ENCODE peak calls at places on chromosomes 11 and 22, in nine cellular contexts. L is progenitor cell of endocrine pancreas; I is AG10803; T is activated CD4-positive, alpha-beta T cell treated with anti-CD3 and anti-CD28 coated beads for 24 hours; N is AG20443; W is EL; E is effector CD4-positive, alpha-beta T cell; C is fibroblast of lung; K is stimulated activated CD8-positive, alpha-beta memory T cell treated with anti-CD3 and anti-CD28 coated beads, Interleukin-4, amount 100 ng/mL, for 4 hours. H is an unnamed sample.

GRCh38 chr22:49933236-49933921 is 14.9 kb downstream of the CRELD2 start:
- DNase-seq in E (no peak), W (no peak), T (no peak), N (no peak), I (no peak), K (no peak), C (no peak), L (no peak), H (no peak)

GRCh38 chr11:93169950-93170561 is 27.7 kb downstream of the SLC36A4 start:
- DNase-seq in E (no peak), W (peak; percentile 8), I (peak; percentile 12), L (no peak), C (peak; percentile 70), T (no peak), K (no peak), N (peak; percentile 8), H (no peak)

GRCh38 chr22:26287382-26288228 is 118.3 kb downstream of the SEZ6L start:
- DNase-seq in C (no peak), N (no peak), T (no peak), K (no peak), I (no peak), W (no peak), L (no peak), E (no peak), H (no peak)

GRCh38 chr11:69260622-69261021 is 33.3 kb upstream of the MYEOV start:
- DNase-seq in C (no peak), I (peak; percentile 78), E (no peak), L (no peak), K (no peak), W (no peak), T (no peak), N (peak; percentile 59), H (no peak)

GRCh38 chr22:29623059-29623458 is 19.6 kb downstream of the NF2 start:
- DNase-seq in K (no peak), C (no peak), N (no peak), T (no peak), L (no peak), I (no peak), E (no peak), W (no peak), H (no peak)

GRCh38 chr22:31692186-31692886 is 30.3 kb upstream of the PISD start:
- DNase-seq in I (peak; percentile 48), E (no peak), L (no peak), T (no peak), W (peak; percentile 64), C (peak; percentile 31), K (no peak), N (no peak), H (no peak)

GRCh38 chr11:131817701-131818188 is 447.3 kb downstream of the NTM start:
- DNase-seq in N (no peak), C (no peak), T (no peak), L (no peak), E (no peak), I (no peak), K (no peak), W (no peak), H (no peak)

GRCh38 chr22:37508431-37508963 is 10.7 kb downstream of the CARD10 start:
- DNase-seq in E (no peak), I (no peak), C (no peak), K (no peak), W (no peak), T (no peak), N (no peak), L (no peak), H (no peak)

GRCh38 chr22:17706451-17706900 is 67.8 kb downstream of the BID start:
- DNase-seq in L (no peak), E (no peak), C (peak; percentile 93), N (peak; percentile 91), K (peak; percentile 2), I (peak; percentile 91), T (peak; percentile 12), W (peak; percentile 95), H (peak; percentile 13)

GRCh38 chr11:122268601-122269130 is 152.7 kb upstream of the BLID start:
- DNase-seq in N (no peak), W (no peak), T (no peak), L (no peak), E (no peak), K (no peak), I (no peak), C (no peak), H (no peak)

GRCh38 chr11:1917523-1918435 is 1.7 kb upstream of the TNNT3 start:
- DNase-seq in W (no peak), K (no peak), N (peak; percentile 38), L (no peak), C (no peak), I (no peak), T (no peak), E (no peak), H (no peak)

GRCh38 chr11:33747969-33748368 is 11.7 kb upstream of the CD59 start:
- DNase-seq in T (no peak), N (peak; percentile 26), I (peak; percentile 39), C (peak; percentile 81), K (no peak), E (no peak), W (peak; percentile 50), L (no peak), H (no peak)

GRCh38 chr11:8340299-8340698 is 76.6 kb upstream of the LMO1 start:
- DNase-seq in E (no peak), N (no peak), T (no peak), I (no peak), W (no peak), K (no peak), L (no peak), C (no peak), H (no peak)

GRCh38 chr22:20430101-20430640 is 7.5 kb downstream of the SCARF2 start:
- DNase-seq in E (no peak), K (no peak), T (no peak), C (no peak), N (peak; percentile 7), L (no peak), W (no peak), I (no peak), H (no peak)

GRCh38 chr11:6606471-6607189 is 3.1 kb downstream of the ILK start:
- DNase-seq in T (peak; percentile 37), E (peak; percentile 26), N (peak; percentile 95), K (peak; percentile 39), L (peak; percentile 79), I (peak; percentile 92), W (peak; percentile 98), C (peak; percentile 93), H (peak; percentile 87)

GRCh38 chr22:48885919-48886305 is 941.8 kb downstream of the BRD1 start:
- DNase-seq in C (no peak), L (no peak), I (no peak), N (no peak), W (no peak), E (no peak), K (no peak), T (no peak), H (no peak)

GRCh38 chr22:23178512-23179254 is 1.6 kb upstream of the BCR start:
- DNase-seq in C (peak; percentile 56), L (peak; percentile 64), T (peak; percentile 48), I (peak; percentile 34), W (peak; percentile 58), K (peak; percentile 20), N (peak; percentile 91), E (peak; percentile 61), H (peak; percentile 78)

GRCh38 chr22:31083923-31084810 is 3.0 kb downstream of the SMTN start:
- DNase-seq in E (no peak), N (no peak), L (no peak), C (no peak), I (no peak), K (no peak), W (no peak), T (no peak), H (no peak)

GRCh38 chr11:4072668-4073285 is 21.8 kb upstream of the RRM1 start:
- DNase-seq in L (peak; percentile 23), E (peak; percentile 51), I (peak; percentile 75), C (peak; percentile 86), N (peak; percentile 79), K (peak; percentile 11), T (no peak), W (peak; percentile 76), H (peak; percentile 52)

GRCh38 chr11:3129181-3129590 is 35.9 kb downstream of the OSBPL5 start:
- DNase-seq in N (no peak), E (no peak), K (no peak), T (no peak), C (no peak), L (no peak), I (no peak), W (no peak), H (no peak)

GRCh38 chr22:45608763-45609180 is 62.9 kb upstream of the ATXN10 start:
- DNase-seq in E (no peak), N (peak; percentile 73), K (no peak), I (peak; percentile 85), C (peak; percentile 43), W (peak; percentile 92), T (no peak), L (no peak), H (no peak)

GRCh38 chr22:40387758-40388157 is 17.4 kb downstream of the SGSM3 start:
- DNase-seq in C (no peak), I (no peak), T (no peak), W (no peak), N (no peak), L (no peak), K (no peak), E (no peak), H (no peak)

GRCh38 chr22:30422481-30423295 is 2.9 kb upstream of the MTFP1 start:
- DNase-seq in K (no peak), C (peak; percentile 92), W (peak; percentile 98), L (no peak), T (peak; percentile 30), I (peak; percentile 89), N (peak; percentile 76), E (peak; percentile 25), H (no peak)

GRCh38 chr22:44243761-44244160 is 63.0 kb downstream of the PARVG start:
- DNase-seq in E (no peak), I (no peak), W (no peak), N (no peak), K (no peak), T (no peak), C (no peak), L (no peak), H (no peak)

GRCh38 chr11:126718319-126718718 is 282.3 kb downstream of the KIRREL3 start:
- DNase-seq in K (no peak), L (no peak), E (no peak), T (no peak), C (no peak), W (peak; percentile 48), N (peak; percentile 65), I (peak; percentile 39), H (no peak)

GRCh38 chr11:68303083-68303482 is 9.3 kb upstream of the LRP5 start:
- DNase-seq in E (no peak), C (no peak), K (no peak), W (no peak), I (no peak), L (no peak), N (no peak), T (no peak), H (no peak)

GRCh38 chr11:37712246-37712645 is 1114.2 kb upstream of the RAG2 start:
- DNase-seq in K (no peak), L (no peak), N (no peak), W (peak; percentile 17), T (no peak), I (no peak), E (no peak), C (peak; percentile 6), H (peak; percentile 27)